ENCODE peak calls at places on chromosome 5, in eight cellular contexts. W is GM04504, O is HTR-8/SVneo, U is frontal cortex, Q is dorsolateral prefrontal cortex, H is AG09309, A is cerebellar cortex, T is Kasumi-1. M is an unnamed sample.

GRCh38 chr5:168829922-168830417 is 250.8 kb upstream of the PANK3 start:
- DNase-seq in W (no peak), O (no peak), U (no peak), Q (no peak), H (no peak), A (no peak), T (no peak), M (no peak)

GRCh38 chr5:93607367-93608258 is 24.6 kb downstream of the NR2F1 start:
- DNase-seq in W (no peak), O (peak), U (no peak), Q (no peak), H (peak), A (peak), T (peak), M (no peak)

GRCh38 chr5:139395844-139396640 is 1.1 kb upstream of the PROB1 start:
- DNase-seq in W (no peak), O (no peak), U (no peak), Q (no peak), H (no peak), A (no peak), T (no peak), M (no peak)

GRCh38 chr5:163172540-163173337 is 264.7 kb upstream of the CCNG1 start:
- DNase-seq in W (no peak), O (no peak), U (no peak), Q (no peak), H (no peak), A (no peak), T (no peak), M (no peak)

GRCh38 chr5:150294551-150295071 is 5.0 kb upstream of the CAMK2A start:
- DNase-seq in W (no peak), O (no peak), U (no peak), Q (no peak), H (no peak), A (no peak), T (no peak), M (no peak)

GRCh38 chr5:19247302-19247701 is 740.7 kb downstream of the CDH18 start:
- DNase-seq in W (no peak), O (no peak), U (no peak), Q (no peak), H (no peak), A (no peak), T (no peak), M (no peak)

GRCh38 chr5:69257577-69257976 is 22.9 kb downstream of the CDK7 start:
- DNase-seq in W (no peak), O (no peak), U (no peak), Q (no peak), H (no peak), A (no peak), T (no peak), M (no peak)

GRCh38 chr5:168802337-168802736 is 223.2 kb upstream of the PANK3 start:
- DNase-seq in W (no peak), O (no peak), U (no peak), Q (no peak), H (no peak), A (no peak), T (no peak), M (no peak)

GRCh38 chr5:145750194-145750593 is 84.9 kb downstream of the PRELID2 start:
- DNase-seq in W (no peak), O (no peak), U (no peak), Q (no peak), H (peak), A (no peak), T (no peak), M (no peak)

GRCh38 chr5:172010278-172010677 is 3.8 kb upstream of the FBXW11 start:
- DNase-seq in W (no peak), O (no peak), U (no peak), Q (no peak), H (no peak), A (peak), T (peak), M (no peak)

GRCh38 chr5:34597034-34597433 is 59.1 kb upstream of the RAI14 start:
- DNase-seq in W (no peak), O (no peak), U (no peak), Q (no peak), H (no peak), A (no peak), T (no peak), M (no peak)

GRCh38 chr5:56659991-56660390 is 155.4 kb upstream of the MAP3K1 start:
- DNase-seq in W (no peak), O (no peak), U (no peak), Q (peak), H (no peak), A (no peak), T (no peak), M (no peak)

GRCh38 chr5:80284720-80285119 is 28.9 kb upstream of the SERINC5 start:
- DNase-seq in W (no peak), O (no peak), U (no peak), Q (no peak), H (no peak), A (no peak), T (no peak), M (no peak)

GRCh38 chr5:20291766-20292165 is 303.8 kb upstream of the CDH18 start:
- DNase-seq in W (no peak), O (no peak), U (no peak), Q (no peak), H (no peak), A (no peak), T (no peak), M (no peak)

GRCh38 chr5:16484081-16484480 is 18.5 kb upstream of the ZNF622 start:
- DNase-seq in W (no peak), O (no peak), U (no peak), Q (no peak), H (no peak), A (no peak), T (no peak), M (no peak)

GRCh38 chr5:168578006-168578405 is 1.2 kb downstream of the PANK3 start:
- DNase-seq in W (no peak), O (no peak), U (no peak), Q (no peak), H (no peak), A (no peak), T (peak), M (no peak)

M was measured in AG04449.